ENCODE peak calls at places on chromosomes 13 and 19, in seven cellular contexts. R is upper lobe of right lung, A is endothelial cell of umbilical vein, C is fibroblast of lung, W is BJ, S is heart right ventricle, K is pancreas. V is an unnamed sample. For H3K27me3, the result is how much of the 10 kb centered on the place peaks cover.

GRCh38 chr13:74298912-74299311 is 164.7 kb upstream of the KLF12 start:
- DNase-seq in S (no peak), C (no peak), A (no peak), R (no peak), K (no peak), W (no peak), V (no peak)

GRCh38 chr13:113002206-113002821 is 33.3 kb downstream of the MCF2L start:
- DNase-seq in W (no peak), A (no peak), R (no peak), C (no peak), K (peak), S (no peak), V (no peak)

GRCh38 chr19:29267701-29268100 is 54.8 kb upstream of the UQCRFS1 start:
- DNase-seq in A (no peak), K (no peak), R (no peak), S (no peak), C (no peak), W (no peak), V (no peak)

GRCh38 chr19:45973564-45974338 is at the start of gene NOVA2:
- DNase-seq in K (peak), C (peak), R (peak), W (no peak), S (peak), A (peak), V (no peak)

GRCh38 chr19:55692681-55693081 is 17.7 kb downstream of the EPN1 start:
- DNase-seq in A (no peak), W (no peak), R (no peak), K (no peak), S (no peak), C (no peak), V (no peak)

GRCh38 chr13:91722267-91722884 is 324.0 kb downstream of the GPC5 start:
- DNase-seq in W (no peak), C (peak), S (no peak), A (peak), K (no peak), R (no peak), V (no peak)

GRCh38 chr13:94858856-94859811 is 146.8 kb upstream of the SOX21 start:
- DNase-seq in C (peak), S (peak), K (no peak), A (peak), R (peak), W (no peak), V (no peak)

GRCh38 chr19:48982280-48982679 is 10.8 kb downstream of the GYS1 start:
- DNase-seq in W (no peak), R (no peak), K (no peak), A (no peak), S (no peak), C (no peak), V (no peak)

GRCh38 chr13:22744688-22745452 is 435.9 kb upstream of the SGCG start:
- DNase-seq in K (no peak), R (no peak), W (no peak), A (no peak), C (no peak), S (no peak), V (no peak)

GRCh38 chr13:82833928-82834327 is 1048.3 kb downstream of the SLITRK1 start:
- DNase-seq in R (no peak), A (no peak), C (peak), K (no peak), W (no peak), S (no peak), V (no peak)

GRCh38 chr13:39405107-39405506 is 197.9 kb downstream of the LHFPL6 start:
- DNase-seq in R (no peak), A (no peak), C (no peak), K (no peak), W (no peak), S (no peak), V (no peak)

GRCh38 chr19:10104665-10105221 is 1.4 kb upstream of the PPAN start:
- DNase-seq in S (no peak), W (no peak), C (no peak), A (no peak), K (no peak), R (no peak), V (peak)

GRCh38 chr19:37869766-37870340 is 36.5 kb downstream of the WDR87 start:
- DNase-seq in W (no peak), C (no peak), A (no peak), R (no peak), K (no peak), S (no peak), V (no peak)

GRCh38 chr13:91632071-91632470 is 233.7 kb downstream of the GPC5 start:
- DNase-seq in C (peak), W (no peak), S (no peak), R (no peak), A (no peak), K (no peak), V (no peak)

GRCh38 chr13:42549555-42549941 is 24.4 kb upstream of the TNFSF11 start:
- DNase-seq in K (no peak), S (no peak), C (no peak), R (no peak), W (no peak), A (peak), V (no peak)

GRCh38 chr13:48068036-48068435 is 26.9 kb downstream of the MED4 start:
- DNase-seq in C (no peak), W (no peak), A (no peak), S (no peak), K (no peak), R (no peak), V (no peak)
- TF ChIP-seq CTCF in C (no peak), W (no peak), A (no peak), S (peak), K (no peak), R (no peak), V (no peak)

GRCh38 chr19:47422417-47423163 is 3.3 kb upstream of the MEIS3 start:
- DNase-seq in K (no peak), R (no peak), S (no peak), W (no peak), A (no peak), C (no peak), V (no peak)

GRCh38 chr19:47419789-47420188 is 462 bp upstream of the MEIS3 start:
- DNase-seq in S (no peak), W (no peak), K (no peak), R (peak), A (no peak), C (no peak), V (no peak)

GRCh38 chr19:47423203-47423882 is 4.0 kb upstream of the MEIS3 start:
- DNase-seq in R (no peak), A (no peak), S (no peak), K (no peak), W (no peak), C (no peak), V (no peak)

GRCh38 chr19:47421844-47422395 is 2.6 kb upstream of the MEIS3 start:
- DNase-seq in C (peak), K (no peak), S (no peak), R (no peak), W (no peak), A (no peak), V (no peak)

GRCh38 chr19:47421244-47421786 is 2.0 kb upstream of the MEIS3 start:
- DNase-seq in W (no peak), S (no peak), C (no peak), A (no peak), K (no peak), R (peak), V (no peak)
- H3K27me3 ChIP-seq in W (under half), S (half or more), C (under half), A (half or more), K (under half), R (half or more), V (half or more)

GRCh38 chr19:35417278-35417677 is 30.8 kb upstream of the FFAR2 start:
- DNase-seq in A (no peak), K (no peak), S (no peak), C (no peak), R (no peak), W (no peak), V (no peak)
- TF ChIP-seq CTCF in A (no peak), K (no peak), S (no peak), C (no peak), R (no peak), W (no peak), V (no peak)

DNA sequence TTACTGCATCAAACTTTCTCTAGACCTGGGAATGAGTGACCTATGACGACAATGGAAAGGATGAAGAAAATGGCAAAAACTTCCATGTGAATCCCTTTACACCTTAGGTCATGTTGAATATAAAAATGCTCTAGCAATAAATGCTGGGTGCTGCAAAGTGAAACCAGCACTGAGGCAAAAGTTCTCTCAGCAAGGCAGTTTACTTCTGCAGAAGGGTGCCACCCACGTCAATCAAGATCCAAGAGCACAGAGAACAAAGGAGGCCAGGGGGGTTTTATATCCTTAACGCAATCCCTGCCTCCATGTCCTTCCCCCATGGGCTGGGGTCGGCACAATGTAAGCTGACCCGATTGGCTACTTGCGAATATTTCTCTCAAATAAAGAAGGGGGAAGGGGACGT is 38.7 kb downstream of the ZNF333 start:
- DNase-seq in W (no peak), A (no peak), R (no peak), K (no peak), S (no peak), C (no peak), V (no peak)
- H3K27me3 ChIP-seq in W (under half), A (under half), R (under half), K (under half), S (under half), C (under half), V (under half)

GRCh38 chr19:1744133-1744665 is 9.1 kb upstream of the ONECUT3 start:
- DNase-seq in W (no peak), S (no peak), A (no peak), C (no peak), K (no peak), R (no peak), V (no peak)
- TF ChIP-seq CTCF in W (no peak), S (no peak), A (no peak), C (no peak), K (no peak), R (no peak), V (no peak)

DNA sequence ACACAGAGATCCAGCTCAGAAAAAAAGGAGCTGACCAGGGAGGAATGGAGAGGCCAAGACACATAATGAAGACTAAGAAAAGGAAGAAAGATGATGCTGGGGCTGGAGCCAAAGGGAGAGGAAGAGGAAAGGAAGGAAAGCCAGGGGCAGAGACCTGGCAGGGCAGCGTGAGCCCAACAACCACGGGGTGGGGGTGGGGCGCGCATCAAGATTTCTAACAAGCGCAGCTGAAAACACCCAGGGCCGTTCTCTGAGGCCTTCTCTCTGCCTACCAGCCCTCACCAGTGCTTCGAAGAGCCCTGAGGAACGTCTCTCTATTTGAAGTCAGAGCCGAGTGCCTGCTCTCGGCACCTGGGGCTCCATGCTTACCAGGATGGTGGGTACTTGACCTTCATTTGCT is 23.6 kb upstream of the POU2F2 start:
- DNase-seq in K (no peak), A (no peak), C (no peak), R (no peak), S (no peak), W (no peak), V (no peak)
- H3K27me3 ChIP-seq in K (under half), A (under half), C (half or more), R (under half), S (half or more), W (half or more), V (under half)

DNA sequence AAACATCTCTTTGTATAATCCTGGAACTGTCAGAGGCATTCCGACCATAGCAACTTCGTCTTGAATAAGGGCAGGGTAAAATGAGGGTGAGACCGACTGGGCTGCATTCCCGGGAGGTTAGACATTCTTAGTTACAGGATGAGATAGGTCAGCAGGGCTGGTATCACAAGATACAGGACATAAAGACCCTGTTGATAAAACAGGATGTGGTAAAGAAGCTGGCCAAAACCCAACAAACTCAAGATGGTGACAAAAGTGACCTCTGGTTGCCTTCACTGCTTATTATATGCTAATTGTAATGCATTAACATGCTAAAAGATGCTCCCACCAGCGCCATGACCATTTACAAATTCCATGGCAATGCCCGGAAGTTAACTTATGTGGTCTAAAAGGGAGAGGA is 27.7 kb upstream of the MBNL2 start:
- DNase-seq in R (no peak), K (no peak), A (peak), W (peak), S (no peak), C (peak), V (no peak)
- TF ChIP-seq CTCF in R (no peak), K (no peak), A (no peak), W (no peak), S (no peak), C (no peak), V (no peak)

GRCh38 chr19:13010992-13011652 is 15.8 kb downstream of the NFIX start:
- DNase-seq in W (no peak), A (no peak), K (no peak), R (no peak), S (no peak), C (no peak), V (no peak)
- H3K27me3 ChIP-seq in W (under half), A (under half), K (under half), R (under half), S (under half), C (under half), V (half or more)